ENCODE peak calls at places on chromosomes 2 and 18, in ten cellular contexts. One of them, this sample, is unnamed.

GRCh38 chr2:30362468-30363081 is 84.5 kb upstream of the LCLAT1 start:
- DNase-seq in activated B cell treated with CpG ODN at 0.5 μM for 24 hours: no peak
- DNase-seq in heart left ventricle: no peak
- DNase-seq in ELR: no peak
- DNase-seq in mammary epithelial cell: peak; percentile 2
- DNase-seq in SK-N-DZ: no peak
- DNase-seq in T-helper 1 cell: no peak
- DNase-seq in fibroblast of the aortic adventitia: peak; percentile 85
- DNase-seq in T1000: no peak
- DNase-seq in KG1: no peak
- DNase-seq in this sample: no peak

GRCh38 chr2:95059656-95060370 is 34.3 kb downstream of the MAL start:
- DNase-seq in activated B cell treated with CpG ODN at 0.5 μM for 24 hours: no peak
- DNase-seq in heart left ventricle: peak; percentile 14
- DNase-seq in ELR: no peak
- DNase-seq in mammary epithelial cell: no peak
- DNase-seq in SK-N-DZ: no peak
- DNase-seq in T-helper 1 cell: no peak
- DNase-seq in fibroblast of the aortic adventitia: no peak
- DNase-seq in T1000: no peak
- DNase-seq in KG1: no peak
- DNase-seq in this sample: no peak

GRCh38 chr2:20563833-20564232 is 87.1 kb downstream of the HS1BP3 start:
- DNase-seq in activated B cell treated with CpG ODN at 0.5 μM for 24 hours: no peak
- DNase-seq in heart left ventricle: no peak
- DNase-seq in ELR: peak; percentile 91
- DNase-seq in mammary epithelial cell: peak; percentile 61
- DNase-seq in SK-N-DZ: no peak
- DNase-seq in T-helper 1 cell: no peak
- DNase-seq in fibroblast of the aortic adventitia: peak; percentile 68
- DNase-seq in T1000: no peak
- DNase-seq in KG1: no peak
- DNase-seq in this sample: no peak

GRCh38 chr2:25424426-25425028 is 82.8 kb upstream of the DNMT3A start:
- DNase-seq in activated B cell treated with CpG ODN at 0.5 μM for 24 hours: no peak
- DNase-seq in heart left ventricle: no peak
- DNase-seq in ELR: no peak
- DNase-seq in mammary epithelial cell: no peak
- DNase-seq in SK-N-DZ: no peak
- DNase-seq in T-helper 1 cell: no peak
- DNase-seq in fibroblast of the aortic adventitia: no peak
- DNase-seq in T1000: no peak
- DNase-seq in KG1: no peak
- DNase-seq in this sample: no peak

GRCh38 chr2:88959480-88960204 is 268.2 kb downstream of the RPIA start:
- DNase-seq in activated B cell treated with CpG ODN at 0.5 μM for 24 hours: no peak
- DNase-seq in heart left ventricle: no peak
- DNase-seq in ELR: peak; percentile 29
- DNase-seq in mammary epithelial cell: peak; percentile 41
- DNase-seq in SK-N-DZ: no peak
- DNase-seq in T-helper 1 cell: no peak
- DNase-seq in fibroblast of the aortic adventitia: peak; percentile 47
- DNase-seq in T1000: no peak
- DNase-seq in KG1: no peak
- DNase-seq in this sample: no peak

GRCh38 chr18:42038936-42039335 is 83.9 kb downstream of the PIK3C3 start:
- DNase-seq in activated B cell treated with CpG ODN at 0.5 μM for 24 hours: no peak
- DNase-seq in heart left ventricle: no peak
- DNase-seq in ELR: peak; percentile 78
- DNase-seq in mammary epithelial cell: peak; percentile 17
- DNase-seq in SK-N-DZ: no peak
- DNase-seq in T-helper 1 cell: no peak
- DNase-seq in fibroblast of the aortic adventitia: peak; percentile 83
- DNase-seq in T1000: no peak
- DNase-seq in KG1: no peak
- DNase-seq in this sample: no peak

GRCh38 chr2:188599140-188599539 is 307.5 kb downstream of the GULP1 start:
- DNase-seq in activated B cell treated with CpG ODN at 0.5 μM for 24 hours: no peak
- DNase-seq in heart left ventricle: no peak
- DNase-seq in ELR: no peak
- DNase-seq in mammary epithelial cell: no peak
- DNase-seq in SK-N-DZ: no peak
- DNase-seq in T-helper 1 cell: no peak
- DNase-seq in fibroblast of the aortic adventitia: peak; percentile 64
- DNase-seq in T1000: no peak
- DNase-seq in KG1: no peak
- DNase-seq in this sample: no peak

GRCh38 chr2:134461511-134461910 is 207.6 kb downstream of the MGAT5 start:
- DNase-seq in activated B cell treated with CpG ODN at 0.5 μM for 24 hours: no peak
- DNase-seq in heart left ventricle: peak; percentile 11
- DNase-seq in ELR: peak; percentile 43
- DNase-seq in mammary epithelial cell: peak; percentile 71
- DNase-seq in SK-N-DZ: no peak
- DNase-seq in T-helper 1 cell: no peak
- DNase-seq in fibroblast of the aortic adventitia: peak; percentile 6
- DNase-seq in T1000: no peak
- DNase-seq in KG1: no peak
- DNase-seq in this sample: no peak

GRCh38 chr2:28326469-28326805 is 66.2 kb upstream of the FOSL2 start:
- DNase-seq in activated B cell treated with CpG ODN at 0.5 μM for 24 hours: no peak
- DNase-seq in heart left ventricle: no peak
- DNase-seq in ELR: no peak
- DNase-seq in mammary epithelial cell: no peak
- DNase-seq in SK-N-DZ: no peak
- DNase-seq in T-helper 1 cell: no peak
- DNase-seq in fibroblast of the aortic adventitia: no peak
- DNase-seq in T1000: no peak
- DNase-seq in KG1: no peak
- DNase-seq in this sample: no peak

GRCh38 chr2:96088340-96089335 is 27.7 kb downstream of the ADRA2B start:
- DNase-seq in activated B cell treated with CpG ODN at 0.5 μM for 24 hours: no peak
- DNase-seq in heart left ventricle: no peak
- DNase-seq in ELR: no peak
- DNase-seq in mammary epithelial cell: no peak
- DNase-seq in SK-N-DZ: no peak
- DNase-seq in T-helper 1 cell: no peak
- DNase-seq in fibroblast of the aortic adventitia: no peak
- DNase-seq in T1000: no peak
- DNase-seq in KG1: no peak
- DNase-seq in this sample: no peak

GRCh38 chr2:86037141-86037794 is 68.4 kb downstream of the POLR1A start:
- DNase-seq in activated B cell treated with CpG ODN at 0.5 μM for 24 hours: no peak
- DNase-seq in heart left ventricle: peak; percentile 82
- DNase-seq in ELR: peak; percentile 60
- DNase-seq in mammary epithelial cell: peak; percentile 15
- DNase-seq in SK-N-DZ: no peak
- DNase-seq in T-helper 1 cell: no peak
- DNase-seq in fibroblast of the aortic adventitia: peak; percentile 97
- DNase-seq in T1000: no peak
- DNase-seq in KG1: no peak
- DNase-seq in this sample: no peak

GRCh38 chr2:190468814-190469569 is 60.8 kb downstream of the MFSD6 start:
- DNase-seq in activated B cell treated with CpG ODN at 0.5 μM for 24 hours: no peak
- DNase-seq in heart left ventricle: peak; percentile 87
- DNase-seq in ELR: peak; percentile 93
- DNase-seq in mammary epithelial cell: peak; percentile 92
- DNase-seq in SK-N-DZ: peak; percentile 89
- DNase-seq in T-helper 1 cell: no peak
- DNase-seq in fibroblast of the aortic adventitia: peak; percentile 99
- DNase-seq in T1000: peak; percentile 68
- DNase-seq in KG1: peak; percentile 35
- DNase-seq in this sample: peak; percentile 80

GRCh38 chr2:26691881-26692813 is at the start of gene KCNK3:
- DNase-seq in activated B cell treated with CpG ODN at 0.5 μM for 24 hours: peak; percentile 23
- DNase-seq in heart left ventricle: peak; percentile 71
- DNase-seq in ELR: peak; percentile 44
- DNase-seq in mammary epithelial cell: no peak
- DNase-seq in SK-N-DZ: peak; percentile 88
- DNase-seq in T-helper 1 cell: no peak
- DNase-seq in fibroblast of the aortic adventitia: no peak
- DNase-seq in T1000: no peak
- DNase-seq in KG1: no peak
- DNase-seq in this sample: peak; percentile 79

GRCh38 chr18:39274535-39274934 is 1708.9 kb upstream of the CELF4 start:
- DNase-seq in activated B cell treated with CpG ODN at 0.5 μM for 24 hours: no peak
- DNase-seq in heart left ventricle: no peak
- DNase-seq in ELR: no peak
- DNase-seq in mammary epithelial cell: peak; percentile 25
- DNase-seq in SK-N-DZ: no peak
- DNase-seq in T-helper 1 cell: no peak
- DNase-seq in fibroblast of the aortic adventitia: peak; percentile 1
- DNase-seq in T1000: no peak
- DNase-seq in KG1: no peak
- DNase-seq in this sample: no peak